ENCODE peak calls at places on chromosome 19, in seven cellular contexts. V is aorta; I is NCI-H748 treated with DMSO at 0.1 percent for 48 hours; K is T-helper 17 cell; M is stimulated activated CD4-positive, alpha-beta T cell treated with anti-CD3 and anti-CD28 coated beads, Interleukin-2, amount 100 ng/mL, for 24 hours; H is fibroblast of the aortic adventitia; Y is cardiac fibroblast. Q is an unnamed sample.

GRCh38 chr19:2494084-2494446 is 18.1 kb downstream of the GADD45B start:
- DNase-seq in Y (peak; percentile 58), V (no peak), H (peak; percentile 61), I (no peak), M (no peak), K (no peak), Q (no peak)

GRCh38 chr19:2087621-2088100 is 8.5 kb downstream of the MOB3A start:
- DNase-seq in H (no peak), M (no peak), I (no peak), V (no peak), K (no peak), Y (no peak), Q (no peak)

GRCh38 chr19:48487944-48488343 is 18.8 kb downstream of the CYTH2 start:
- DNase-seq in M (no peak), K (no peak), I (no peak), V (peak; percentile 87), Y (peak; percentile 70), H (peak; percentile 80), Q (no peak)

GRCh38 chr19:49710372-49710951 is 19.5 kb downstream of the CPT1C start:
- DNase-seq in K (no peak), I (no peak), V (no peak), M (no peak), H (peak; percentile 51), Y (peak; percentile 42), Q (no peak)

GRCh38 chr19:50311723-50312635 is 17.2 kb downstream of the KCNC3 start:
- DNase-seq in I (no peak), K (no peak), H (no peak), M (no peak), V (no peak), Y (no peak), Q (peak; percentile 55)

GRCh38 chr19:10271543-10272086 is 695 bp downstream of the ICAM1 start:
- DNase-seq in Y (peak; percentile 45), M (peak; percentile 41), H (peak; percentile 37), K (no peak), V (no peak), I (no peak), Q (no peak)

GRCh38 chr19:46495789-46496099 is at the start of gene PNMA8B:
- DNase-seq in H (peak; percentile 35), M (no peak), I (peak; percentile 75), V (peak; percentile 77), Y (peak; percentile 61), K (peak; percentile 23), Q (peak; percentile 93)

GRCh38 chr19:14943601-14944000 is 2.3 kb downstream of the OR7C2 start:
- DNase-seq in V (no peak), M (no peak), H (no peak), Y (no peak), K (no peak), I (no peak), Q (no peak)

GRCh38 chr19:28425431-28425931 is 787.5 kb downstream of the UQCRFS1 start:
- DNase-seq in I (no peak), Y (no peak), V (no peak), H (peak; percentile 80), M (no peak), K (no peak), Q (no peak)

GRCh38 chr19:11446652-11447301 is 11.3 kb downstream of the PRKCSH start:
- DNase-seq in M (peak; percentile 56), Y (peak; percentile 43), H (peak; percentile 17), V (peak; percentile 70), K (peak; percentile 47), I (no peak), Q (no peak)

GRCh38 chr19:2059422-2060201 is 8.6 kb upstream of the MKNK2 start:
- DNase-seq in V (peak; percentile 80), I (no peak), M (no peak), Y (peak; percentile 64), H (peak; percentile 88), K (no peak), Q (no peak)

GRCh38 chr19:13864513-13865242 is 12.3 kb upstream of the NANOS3 start:
- DNase-seq in I (no peak), M (no peak), V (no peak), H (no peak), Y (no peak), K (no peak), Q (no peak)

GRCh38 chr19:16969127-16969526 is 57.5 kb downstream of the CPAMD8 start:
- DNase-seq in I (no peak), K (no peak), Y (peak; percentile 49), M (no peak), H (no peak), V (no peak), Q (no peak)

GRCh38 chr19:13742756-13743155 is 21.6 kb upstream of the MRI1 start:
- DNase-seq in M (no peak), V (no peak), Y (no peak), H (no peak), K (no peak), I (no peak), Q (no peak)

GRCh38 chr19:44796701-44797115 is 12.2 kb upstream of the BCAM start:
- DNase-seq in V (no peak), I (peak; percentile 55), M (no peak), Y (peak; percentile 39), K (no peak), H (no peak), Q (no peak)

GRCh38 chr19:38323276-38323675 is 3.6 kb downstream of the KCNK6 start:
- DNase-seq in H (no peak), I (no peak), M (no peak), Y (no peak), V (no peak), K (no peak), Q (no peak)

GRCh38 chr19:39308531-39309304 is 11.9 kb downstream of the LRFN1 start:
- DNase-seq in M (no peak), Y (peak; percentile 7), H (no peak), K (no peak), V (peak; percentile 16), I (no peak), Q (no peak)

GRCh38 chr19:45385392-45386221 is 15.2 kb upstream of the ERCC2 start:
- DNase-seq in H (no peak), V (no peak), Y (no peak), M (no peak), I (peak; percentile 11), K (no peak), Q (peak; percentile 59)

GRCh38 chr19:48967346-48968178 is 2.5 kb downstream of the FTL start:
- DNase-seq in V (peak; percentile 86), H (peak; percentile 87), Y (peak; percentile 92), I (no peak), M (no peak), K (no peak), Q (no peak)

GRCh38 chr19:1651061-1651547 is 1.3 kb downstream of the TCF3 start:
- DNase-seq in H (peak; percentile 31), V (peak; percentile 52), I (no peak), Y (peak; percentile 39), M (peak; percentile 66), K (peak; percentile 41), Q (peak; percentile 7)

GRCh38 chr19:3617463-3617862 is 9.1 kb downstream of the CACTIN start:
- DNase-seq in I (no peak), K (no peak), M (no peak), Y (no peak), H (no peak), V (peak; percentile 46), Q (no peak)

GRCh38 chr19:35736913-35737886 is 5.1 kb downstream of the IGFLR1 start:
- DNase-seq in M (no peak), Y (no peak), V (no peak), H (no peak), K (no peak), I (no peak), Q (no peak)

GRCh38 chr19:30224689-30225606 is 147.2 kb upstream of the ZNF536 start:
- DNase-seq in V (no peak), Y (no peak), I (peak; percentile 61), K (no peak), M (no peak), H (no peak), Q (peak; percentile 77)

GRCh38 chr19:18444513-18444912 is 6.6 kb upstream of the ISYNA1 start:
- DNase-seq in I (no peak), Y (no peak), V (no peak), K (no peak), M (no peak), H (no peak), Q (no peak)

GRCh38 chr19:11115042-11115441 is 25.8 kb downstream of the LDLR start:
- DNase-seq in M (no peak), I (no peak), H (no peak), V (no peak), K (no peak), Y (no peak), Q (no peak)

GRCh38 chr19:18063463-18063862 is 23.3 kb downstream of the IL12RB1 start:
- DNase-seq in K (no peak), M (peak; percentile 57), I (no peak), V (no peak), H (no peak), Y (no peak), Q (no peak)

GRCh38 chr19:33040994-33041827 is 23.5 kb downstream of the RHPN2 start:
- DNase-seq in Y (peak; percentile 61), M (no peak), I (no peak), H (peak; percentile 8), K (no peak), V (no peak), Q (no peak)

GRCh38 chr19:50501568-50502475 is 9.2 kb downstream of the JOSD2 start:
- DNase-seq in K (no peak), V (peak; percentile 43), M (no peak), I (no peak), H (no peak), Y (no peak), Q (no peak)

GRCh38 chr19:43687660-43687997 is 17.7 kb upstream of the PLAUR start:
- DNase-seq in I (no peak), K (no peak), V (no peak), H (no peak), M (no peak), Y (no peak), Q (no peak)

GRCh38 chr19:406999-407491 is 1.9 kb downstream of the C2CD4C start:
- DNase-seq in M (no peak), K (no peak), I (no peak), V (peak; percentile 26), H (no peak), Y (no peak), Q (no peak)

GRCh38 chr19:16400911-16401675 is 70.7 kb downstream of the EPS15L1 start:
- DNase-seq in K (no peak), Y (no peak), I (no peak), M (peak; percentile 41), V (peak; percentile 83), H (peak; percentile 16), Q (no peak)

GRCh38 chr19:1058112-1058511 is 8.9 kb upstream of the ARHGAP45 start:
- DNase-seq in H (no peak), Y (no peak), I (no peak), M (no peak), K (no peak), V (no peak), Q (no peak)

GRCh38 chr19:12200020-12200419 is 37.1 kb downstream of the ZNF136 start:
- DNase-seq in Y (no peak), K (no peak), H (no peak), M (no peak), V (no peak), I (no peak), Q (no peak)

GRCh38 chr19:45899919-45900589 is 2.4 kb downstream of the MYPOP start:
- DNase-seq in K (no peak), M (no peak), I (no peak), H (no peak), V (no peak), Y (no peak), Q (no peak)

GRCh38 chr19:29492761-29493160 is 33.0 kb upstream of the VSTM2B start:
- DNase-seq in I (no peak), V (no peak), H (no peak), M (no peak), Y (peak; percentile 26), K (no peak), Q (no peak)

Q was measured in NCI-H1105 treated with DMSO at 0.1 percent for 48 hours.